ENCODE peak calls at places on chromosomes 6 and 20, in five cellular contexts. I is uterus, O is A673, R is left ventricle myocardium inferior, H is upper lobe of right lung. Z is an unnamed sample.

GRCh38 chr6:63635165-63635562 is 438 bp upstream of the PHF3 start:
- DNase-seq in I (no peak), O (no peak), R (no peak), H (no peak), Z (no peak)

GRCh38 chr6:52403086-52403485 is 17.1 kb upstream of the EFHC1 start:
- DNase-seq in I (no peak), O (no peak), R (no peak), H (no peak), Z (no peak)

GRCh38 chr6:117880824-117881223 is 26.2 kb upstream of the SLC35F1 start:
- DNase-seq in I (no peak), O (no peak), R (no peak), H (no peak), Z (no peak)

GRCh38 chr6:156782691-156783320 is 5.6 kb downstream of the ARID1B start:
- DNase-seq in I (no peak), O (no peak), R (no peak), H (no peak), Z (no peak)

GRCh38 chr6:71419217-71419953 is 130.8 kb downstream of the OGFRL1 start:
- DNase-seq in I (peak; percentile 15), O (no peak), R (peak; percentile 26), H (peak; percentile 67), Z (peak; percentile 24)

GRCh38 chr6:115753446-115753845 is 307.2 kb downstream of the FRK start:
- DNase-seq in I (no peak), O (no peak), R (no peak), H (no peak), Z (no peak)

GRCh38 chr6:125792680-125793079 is 1.9 kb downstream of the NCOA7 start:
- DNase-seq in I (no peak), O (no peak), R (no peak), H (no peak), Z (no peak)

GRCh38 chr6:42505377-42505702 is 53.6 kb upstream of the TRERF1 start:
- DNase-seq in I (no peak), O (no peak), R (no peak), H (no peak), Z (no peak)

GRCh38 chr20:13105864-13106457 is 97.2 kb downstream of the SPTLC3 start:
- DNase-seq in I (no peak), O (peak; percentile 56), R (no peak), H (no peak), Z (no peak)

GRCh38 chr20:23988561-23988960 is at the start of gene GGTLC1:
- DNase-seq in I (no peak), O (no peak), R (no peak), H (peak; percentile 77), Z (no peak)

GRCh38 chr6:13332349-13332706 is 4.0 kb upstream of the TBC1D7 start:
- DNase-seq in I (no peak), O (no peak), R (no peak), H (no peak), Z (no peak)

GRCh38 chr6:170221052-170221752 is 69.7 kb downstream of the DLL1 start:
- DNase-seq in I (no peak), O (no peak), R (no peak), H (no peak), Z (no peak)

GRCh38 chr20:6583134-6583738 is 184.2 kb upstream of the BMP2 start:
- DNase-seq in I (peak; percentile 17), O (peak; percentile 40), R (peak; percentile 20), H (peak; percentile 62), Z (peak; percentile 13)

GRCh38 chr6:3346476-3346875 is 87.7 kb downstream of the PSMG4 start:
- DNase-seq in I (no peak), O (no peak), R (no peak), H (no peak), Z (no peak)

GRCh38 chr20:63316502-63316921 is 23.5 kb downstream of the COL20A1 start:
- DNase-seq in I (no peak), O (no peak), R (no peak), H (no peak), Z (no peak)

GRCh38 chr20:21520702-21521595 is 7.1 kb upstream of the NKX2-2 start:
- DNase-seq in I (no peak), O (peak; percentile 79), R (no peak), H (no peak), Z (no peak)

GRCh38 chr6:89952696-89953095 is 58.4 kb downstream of the GJA10 start:
- DNase-seq in I (no peak), O (no peak), R (no peak), H (no peak), Z (no peak)

DNA sequence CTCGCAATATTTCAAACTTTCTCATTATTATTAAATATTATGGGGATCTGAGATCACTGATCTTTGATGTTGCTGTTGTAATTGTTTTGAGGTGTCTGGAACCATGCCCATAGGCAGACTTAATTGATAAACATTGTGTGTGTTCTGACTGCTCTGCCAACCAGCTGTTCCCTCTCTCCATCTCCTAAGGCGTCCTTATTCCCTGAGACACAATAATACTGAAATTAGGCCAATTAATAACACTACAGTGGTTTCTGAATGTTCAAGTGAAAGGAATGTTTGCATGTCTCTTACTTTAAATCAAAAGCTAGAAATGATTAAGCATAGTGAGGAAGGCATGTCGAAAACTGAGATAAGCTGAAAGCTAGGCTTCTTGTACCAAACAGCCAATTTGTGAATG is 7.6 kb downstream of the MAPK14 start:
- DNase-seq in I (no peak), O (no peak), R (no peak), H (no peak), Z (no peak)
- H3K4me1 ChIP-seq in I (peaks cover 13% of the 10 kb centered on the region), O (peaks cover 40% of the 10 kb centered on the region), R (peaks cover 97% of the 10 kb centered on the region), H (peaks cover 88% of the 10 kb centered on the region), Z (peaks cover 43% of the 10 kb centered on the region)

GRCh38 chr6:163406320-163406719 is 8.2 kb upstream of the QKI start:
- DNase-seq in I (no peak), O (no peak), R (no peak), H (no peak), Z (no peak)
- H3K4me3 ChIP-seq in I (peak overlapping the region; percentile 0), O (no peak overlapping the region), R (peak overlapping the region; percentile 58), H (peak overlapping the region; percentile 42), Z (peak overlapping the region; percentile 45)

GRCh38 chr20:59081036-59081435 is 38.5 kb upstream of the PRELID3B start:
- DNase-seq in I (no peak), O (no peak), R (no peak), H (no peak), Z (no peak)
- H3K27ac ChIP-seq in I (no peak overlapping the region), O (no peak overlapping the region), R (no peak overlapping the region), H (no peak overlapping the region), Z (no peak overlapping the region)

GRCh38 chr20:22768779-22769178 is 184.4 kb upstream of the FOXA2 start:
- DNase-seq in I (no peak), O (no peak), R (no peak), H (no peak), Z (no peak)
- H3K4me1 ChIP-seq in I (no peaks in the 10 kb centered on the region), O (no peaks in the 10 kb centered on the region), R (peaks cover 13% of the 10 kb centered on the region), H (peaks cover 5% of the 10 kb centered on the region), Z (peaks cover 9% of the 10 kb centered on the region)